ENCODE peak calls at places on chromosomes 3 and 15, in ten cellular contexts. R, P, A, Q, M, B, T, K, G and O are unnamed samples.

GRCh38 chr15:73573572-73573971 is 59.6 kb downstream of the NPTN start:
- DNase-seq in K (no peak), B (peak), M (peak), R (no peak), T (no peak), Q (no peak), A (peak), P (no peak), G (peak), O (peak)

GRCh38 chr15:72141171-72142084 is 23.2 kb downstream of the SENP8 start:
- DNase-seq in K (no peak), G (no peak), B (peak), T (no peak), R (no peak), Q (no peak), M (no peak), P (peak), A (no peak), O (no peak)

GRCh38 chr3:158649791-158650190 is 5.5 kb downstream of the GFM1 start:
- DNase-seq in B (no peak), P (no peak), G (no peak), A (no peak), K (no peak), Q (no peak), M (no peak), R (no peak), T (no peak), O (no peak)

GRCh38 chr3:13706451-13706850 is 157.5 kb downstream of the FBLN2 start:
- DNase-seq in Q (no peak), R (no peak), T (peak), M (no peak), A (no peak), P (no peak), K (peak), G (no peak), B (no peak), O (no peak)

GRCh38 chr15:22786868-22787698 is 639 bp downstream of the NIPA1 start:
- DNase-seq in B (peak), P (peak), R (peak), T (peak), A (no peak), K (no peak), Q (peak), G (no peak), M (peak), O (peak)

GRCh38 chr3:14598143-14598569 is 53.4 kb upstream of the CCDC174 start:
- DNase-seq in R (peak), M (peak), B (peak), G (peak), K (no peak), Q (no peak), A (no peak), T (no peak), P (peak), O (peak)

GRCh38 chr3:192449036-192449435 is 278.3 kb downstream of the FGF12 start:
- DNase-seq in T (no peak), B (no peak), M (no peak), P (no peak), K (no peak), R (no peak), G (no peak), A (no peak), Q (no peak), O (peak)

GRCh38 chr15:69395991-69396390 is 18.2 kb upstream of the KIF23 start:
- DNase-seq in A (no peak), P (no peak), K (no peak), M (no peak), T (no peak), Q (no peak), G (no peak), B (no peak), R (no peak), O (no peak)

GRCh38 chr3:16338124-16338523 is 73.1 kb downstream of the OXNAD1 start:
- DNase-seq in M (peak), R (no peak), T (peak), A (no peak), B (peak), P (no peak), K (no peak), Q (no peak), G (no peak), O (no peak)

GRCh38 chr3:108838411-108838810 is 15.8 kb downstream of the TRAT1 start:
- DNase-seq in G (no peak), R (no peak), T (no peak), A (no peak), K (no peak), P (no peak), Q (no peak), M (no peak), B (no peak), O (no peak)

GRCh38 chr3:64475037-64475436 is 212.8 kb downstream of the ADAMTS9 start:
- DNase-seq in B (no peak), M (no peak), A (no peak), T (no peak), K (no peak), R (no peak), Q (no peak), G (no peak), P (no peak), O (no peak)

GRCh38 chr15:37056894-37057205 is 43.5 kb downstream of the MEIS2 start:
- DNase-seq in T (no peak), P (no peak), M (no peak), A (no peak), R (no peak), B (no peak), G (no peak), K (no peak), Q (no peak), O (no peak)

GRCh38 chr3:105527949-105528348 is 161.2 kb downstream of the ALCAM start:
- DNase-seq in M (peak), A (peak), P (no peak), T (no peak), G (no peak), Q (no peak), K (no peak), B (no peak), R (no peak), O (peak)

GRCh38 chr3:134028486-134029255 is 1.1 kb downstream of the SLCO2A1 start:
- DNase-seq in T (no peak), M (no peak), B (no peak), R (no peak), A (no peak), G (no peak), Q (no peak), K (no peak), P (no peak), O (no peak)

GRCh38 chr15:84863480-84864428 is 20.7 kb upstream of the SLC28A1 start:
- DNase-seq in G (no peak), M (peak), R (no peak), T (no peak), K (no peak), B (peak), P (no peak), A (no peak), Q (no peak), O (peak)
- TF ChIP-seq CTCF in G (peak), M (no peak), R (no peak), T (no peak), K (peak), B (peak), P (no peak), A (no peak), Q (peak), O (peak)

GRCh38 chr3:59451800-59452741 is 402.2 kb upstream of the CFAP20DC start:
- DNase-seq in A (no peak), G (no peak), T (no peak), R (no peak), B (no peak), K (no peak), Q (no peak), P (no peak), M (no peak), O (no peak)
- H3K4me3 ChIP-seq in A (no peak), G (no peak), T (no peak), R (no peak), B (no peak), K (no peak), Q (no peak), P (peak), M (no peak), O (no peak)

GRCh38 chr3:135964160-135964955 is 1.2 kb upstream of the PPP2R3A start:
- DNase-seq in M (no peak), A (no peak), K (no peak), R (no peak), G (no peak), Q (no peak), P (no peak), B (no peak), T (no peak), O (no peak)

GRCh38 chr3:135966349-135966695 is 794 bp downstream of the PPP2R3A start:
- DNase-seq in G (no peak), B (peak), R (peak), Q (no peak), P (no peak), K (no peak), M (no peak), T (no peak), A (no peak), O (peak)

GRCh38 chr3:135966875-135967274 is 1.3 kb downstream of the PPP2R3A start:
- DNase-seq in M (no peak), K (no peak), P (no peak), R (no peak), Q (no peak), G (no peak), A (no peak), T (no peak), B (no peak), O (no peak)

GRCh38 chr3:135965506-135966348 is at the start of gene PPP2R3A:
- DNase-seq in R (peak), A (no peak), B (peak), K (peak), T (peak), Q (peak), P (peak), G (peak), M (peak), O (peak)

GRCh38 chr3:135965129-135965505 is 411 bp upstream of the PPP2R3A start:
- DNase-seq in T (no peak), A (no peak), B (no peak), R (no peak), M (no peak), Q (no peak), G (no peak), K (no peak), P (no peak), O (no peak)
- TF ChIP-seq CTCF in T (no peak), A (no peak), B (no peak), R (no peak), M (no peak), Q (no peak), G (no peak), K (no peak), P (no peak), O (no peak)

GRCh38 chr15:26967719-26968269 is 3.2 kb upstream of the GABRG3 start:
- DNase-seq in T (no peak), B (no peak), G (no peak), K (no peak), A (no peak), R (peak), Q (no peak), P (no peak), M (no peak), O (no peak)
- H3K4me3 ChIP-seq in T (no peak), B (peak), G (peak), K (no peak), A (no peak), R (peak), Q (no peak), P (no peak), M (peak), O (no peak)

GRCh38 chr3:116614795-116615362 is 94.7 kb upstream of the TUSC7 start:
- DNase-seq in M (peak), B (peak), P (no peak), K (no peak), Q (no peak), T (no peak), R (no peak), G (no peak), A (peak), O (peak)
- TF ChIP-seq CTCF in M (no peak), B (no peak), P (peak), K (no peak), Q (no peak), T (no peak), R (peak), G (peak), A (peak), O (peak)

DNA sequence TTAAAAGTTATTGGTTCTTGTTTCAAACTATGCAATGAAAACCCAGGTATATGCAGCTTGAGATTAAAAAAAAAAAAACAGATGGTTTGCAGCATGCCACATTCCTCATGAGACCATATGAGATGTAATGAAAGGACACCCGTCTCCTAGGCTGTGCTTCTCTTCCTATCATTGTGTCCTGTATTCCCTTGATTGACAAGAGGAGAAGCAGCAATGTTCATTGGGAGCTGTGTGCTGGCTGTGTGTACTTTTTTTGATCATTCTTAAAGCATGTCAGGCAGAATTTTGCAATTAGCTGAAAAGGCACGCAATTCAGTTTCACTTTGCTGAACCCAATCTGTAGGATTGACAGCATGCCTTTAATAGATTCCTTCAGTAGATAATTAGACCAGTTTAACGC is 114.0 kb downstream of the NSUN3 start:
- DNase-seq in M (no peak), Q (no peak), B (no peak), K (no peak), G (no peak), A (no peak), R (no peak), P (no peak), T (no peak), O (peak)
- H3K4me3 ChIP-seq in M (no peak), Q (no peak), B (no peak), K (no peak), G (no peak), A (no peak), R (no peak), P (no peak), T (no peak), O (no peak)

DNA sequence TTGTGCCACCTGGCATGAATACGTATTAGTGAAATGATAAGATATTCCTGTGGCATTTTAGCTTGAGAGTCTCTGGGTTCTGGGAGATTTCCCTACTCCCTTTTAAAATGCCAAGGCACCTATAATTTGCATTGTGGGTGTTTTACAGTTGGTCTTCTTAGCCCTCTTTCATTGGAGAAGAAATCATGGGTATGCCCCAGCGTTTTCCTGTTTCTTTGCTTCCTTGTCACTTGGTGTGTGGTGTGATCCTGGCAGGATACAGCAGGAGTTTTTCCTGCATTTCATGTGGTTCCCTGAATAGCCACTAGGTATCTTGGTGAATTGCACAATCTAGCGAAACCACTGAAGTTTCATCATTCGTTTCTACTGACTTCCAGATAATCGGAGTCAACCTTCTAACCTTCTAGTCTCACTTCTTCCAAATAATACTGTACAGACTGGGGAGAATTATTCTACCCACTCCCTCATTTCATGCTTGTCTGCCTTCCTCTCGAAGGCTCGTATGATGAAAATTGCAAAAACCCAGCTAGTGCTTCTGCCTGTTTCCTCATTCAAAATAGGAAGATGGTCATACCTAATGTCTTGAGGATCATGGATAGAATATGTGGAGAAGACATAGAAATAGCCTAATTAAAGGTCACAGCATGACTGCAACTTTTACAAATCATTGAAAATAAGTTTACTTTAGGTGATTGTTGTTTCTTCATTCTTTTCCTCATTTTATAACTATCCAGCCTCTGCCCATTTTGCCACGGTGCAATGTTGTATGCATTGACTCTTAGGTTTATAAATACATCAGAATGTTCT is 2.7 kb downstream of the BHLHE40 start:
- DNase-seq in Q (no peak), A (no peak), G (no peak), B (peak), P (no peak), K (no peak), M (peak), R (no peak), T (no peak), O (peak)
- TF ChIP-seq CTCF in Q (peak), A (no peak), G (peak), B (peak), P (no peak), K (peak), M (peak), R (peak), T (no peak), O (peak)

GRCh38 chr3:61967019-61967418 is 405.6 kb downstream of the PTPRG start:
- DNase-seq in B (no peak), T (no peak), G (no peak), R (no peak), M (no peak), Q (no peak), K (no peak), A (no peak), P (no peak), O (no peak)
- H3K4me3 ChIP-seq in B (no peak), T (no peak), G (no peak), R (no peak), M (no peak), Q (no peak), K (no peak), A (no peak), P (no peak), O (no peak)